ENCODE peak calls at places on chromosomes 4 and X, in seven cellular contexts. C is nephron progenitor cell; I is stimulated activated CD8-positive, alpha-beta memory T cell treated with anti-CD3 and anti-CD28 coated beads, Interleukin-12 subunit alpha, Interleukin-12 subunit beta, amount 100 ng/mL, for 4 hours; D is stromal cell of bone marrow; B is dorsolateral prefrontal cortex; H is caudate nucleus; O is NAMALWA. G is an unnamed sample.

GRCh38 chrX:56733459-56734046 is 4.5 kb downstream of the NBDY start:
- DNase-seq in H (no peak), O (peak; percentile 64), I (peak; percentile 8), C (peak; percentile 39), D (peak; percentile 20), B (peak; percentile 58), G (peak; percentile 56)

GRCh38 chr4:121675715-121676114 is 21.1 kb downstream of the ANXA5 start:
- DNase-seq in I (no peak), H (no peak), O (no peak), B (no peak), C (no peak), D (no peak), G (no peak)

GRCh38 chr4:99134586-99134985 is 9.5 kb downstream of the ADH4 start:
- DNase-seq in C (no peak), I (no peak), O (no peak), H (no peak), B (no peak), D (no peak), G (no peak)

GRCh38 chr4:124322234-124322831 is 390.2 kb downstream of the ANKRD50 start:
- DNase-seq in I (no peak), C (no peak), O (peak; percentile 61), B (no peak), D (peak; percentile 22), H (no peak), G (no peak)

GRCh38 chr4:41881931-41882621 is 53.2 kb upstream of the TMEM33 start:
- DNase-seq in D (no peak), O (no peak), I (no peak), C (peak; percentile 37), B (no peak), H (no peak), G (no peak)

GRCh38 chr4:74667944-74668343 is 126.4 kb downstream of the BTC start:
- DNase-seq in D (no peak), C (no peak), I (no peak), H (no peak), B (no peak), O (no peak), G (no peak)

GRCh38 chr4:173461170-173461569 is 62.3 kb upstream of the SCRG1 start:
- DNase-seq in B (no peak), O (no peak), C (no peak), H (no peak), D (no peak), I (no peak), G (no peak)

GRCh38 chr4:101355767-101356702 is 8.7 kb upstream of the PPP3CA start:
- DNase-seq in C (no peak), H (no peak), I (no peak), B (no peak), O (no peak), D (peak; percentile 43), G (no peak)

GRCh38 chrX:131734621-131735020 is 190.7 kb downstream of the OR13H1 start:
- DNase-seq in C (no peak), D (peak; percentile 53), B (peak; percentile 82), O (no peak), H (peak; percentile 60), I (no peak), G (no peak)

GRCh38 chr4:128351502-128351901 is 63.9 kb upstream of the PGRMC2 start:
- DNase-seq in O (no peak), H (no peak), I (no peak), D (no peak), B (no peak), C (no peak), G (no peak)